ENCODE peak calls at places on chromosomes 12 and 14, in eight cellular contexts. N is foreskin fibroblast, G is fibroblast of pulmonary artery, B is lung, L is right lobe of liver, E is psoas muscle, A is type B pancreatic cell, Y is lower lobe of right lung. P is an unnamed sample.

GRCh38 chr12:111446044-111446581 is 40.4 kb downstream of the SH2B3 start:
- DNase-seq in N (peak), G (peak), B (no peak), L (peak), E (no peak), A (peak), Y (no peak), P (no peak)

GRCh38 chr12:32765906-32766305 is 10.2 kb upstream of the YARS2 start:
- DNase-seq in N (peak), G (no peak), B (no peak), L (no peak), E (no peak), A (no peak), Y (no peak), P (no peak)

GRCh38 chr14:49768301-49769121 is 558 bp downstream of the KLHDC2 start:
- DNase-seq in N (peak), G (peak), B (peak), L (peak), E (peak), A (no peak), Y (peak), P (peak)

GRCh38 chr14:84686550-84686949 is 843.4 kb upstream of the FLRT2 start:
- DNase-seq in N (no peak), G (peak), B (no peak), L (no peak), E (no peak), A (no peak), Y (no peak), P (no peak)

GRCh38 chr14:75208843-75209242 is 32.4 kb upstream of the TMED10 start:
- DNase-seq in N (no peak), G (no peak), B (no peak), L (no peak), E (no peak), A (no peak), Y (no peak), P (no peak)

GRCh38 chr12:109440851-109441490 is 36.1 kb downstream of the KCTD10 start:
- DNase-seq in N (peak), G (peak), B (no peak), L (no peak), E (no peak), A (no peak), Y (no peak), P (no peak)

GRCh38 chr14:89507521-89507920 is 90.5 kb upstream of the FOXN3 start:
- DNase-seq in N (peak), G (peak), B (no peak), L (no peak), E (no peak), A (no peak), Y (no peak), P (no peak)

GRCh38 chr14:90109858-90110257 is 48.1 kb downstream of the KCNK13 start:
- DNase-seq in N (no peak), G (no peak), B (no peak), L (no peak), E (no peak), A (no peak), Y (no peak), P (no peak)

GRCh38 chr12:65449400-65449799 is 170.9 kb downstream of the MSRB3 start:
- DNase-seq in N (peak), G (peak), B (no peak), L (no peak), E (no peak), A (no peak), Y (no peak), P (no peak)

GRCh38 chr12:85448548-85449139 is 168.6 kb downstream of the ALX1 start:
- DNase-seq in N (peak), G (peak), B (no peak), L (no peak), E (no peak), A (no peak), Y (no peak), P (no peak)

GRCh38 chr14:35534130-35534883 is at the start of gene INSM2:
- DNase-seq in N (peak), G (peak), B (no peak), L (peak), E (peak), A (peak), Y (no peak), P (no peak)

GRCh38 chr12:25254271-25254880 is 3.6 kb upstream of the KRAS start:
- DNase-seq in N (peak), G (no peak), B (no peak), L (no peak), E (no peak), A (no peak), Y (no peak), P (no peak)

GRCh38 chr12:28024231-28024995 is 51.9 kb upstream of the PTHLH start:
- DNase-seq in N (peak), G (peak), B (no peak), L (no peak), E (no peak), A (no peak), Y (no peak), P (no peak)

GRCh38 chr14:95478309-95478708 is 38.1 kb downstream of the SYNE3 start:
- DNase-seq in N (no peak), G (no peak), B (no peak), L (no peak), E (no peak), A (no peak), Y (no peak), P (no peak)

GRCh38 chr12:115464008-115464672 is 780.2 kb upstream of the TBX3 start:
- DNase-seq in N (no peak), G (no peak), B (no peak), L (no peak), E (no peak), A (no peak), Y (no peak), P (no peak)

GRCh38 chr12:18753481-18754117 is 15.7 kb downstream of the CAPZA3 start:
- DNase-seq in N (peak), G (no peak), B (no peak), L (peak), E (no peak), A (no peak), Y (no peak), P (peak)

GRCh38 chr14:59127437-59127732 is 61.1 kb upstream of the DAAM1 start:
- DNase-seq in N (no peak), G (no peak), B (no peak), L (no peak), E (no peak), A (no peak), Y (no peak), P (no peak)
- TF ChIP-seq CTCF in N (no peak), G (no peak), B (no peak), L (no peak), E (no peak), A (no peak), Y (no peak), P (no peak)

GRCh38 chr14:61730756-61731373 is 31.4 kb upstream of the SNAPC1 start:
- DNase-seq in N (peak), G (no peak), B (no peak), L (no peak), E (no peak), A (no peak), Y (no peak), P (no peak)

GRCh38 chr14:61739133-61739532 is 23.1 kb upstream of the SNAPC1 start:
- DNase-seq in N (no peak), G (no peak), B (no peak), L (no peak), E (no peak), A (no peak), Y (no peak), P (no peak)

GRCh38 chr14:61737913-61738312 is 24.3 kb upstream of the SNAPC1 start:
- DNase-seq in N (no peak), G (no peak), B (no peak), L (no peak), E (no peak), A (no peak), Y (no peak), P (no peak)

GRCh38 chr14:61736751-61737150 is 25.5 kb upstream of the SNAPC1 start:
- DNase-seq in N (no peak), G (no peak), B (no peak), L (no peak), E (no peak), A (no peak), Y (no peak), P (no peak)

DNA sequence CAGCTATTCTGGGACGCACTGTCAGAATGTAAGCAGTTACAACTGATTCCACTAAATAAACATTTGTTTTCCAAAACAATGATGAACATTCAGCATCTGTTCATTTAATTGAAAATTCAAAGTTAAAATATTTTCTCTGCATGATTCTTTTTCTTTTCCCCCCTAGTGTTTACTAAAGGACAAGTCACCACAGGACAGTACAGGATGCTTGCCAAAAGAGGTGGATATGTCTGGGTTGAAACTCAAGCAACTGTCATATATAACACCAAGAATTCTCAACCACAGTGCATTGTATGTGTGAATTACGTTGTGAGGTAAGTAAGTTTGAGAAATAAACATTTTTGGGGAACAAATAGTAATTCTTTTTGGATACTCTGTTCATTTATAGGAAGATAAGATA is 28.2 kb upstream of the SNAPC1 start:
- DNase-seq in N (no peak), G (no peak), B (no peak), L (no peak), E (no peak), A (no peak), Y (no peak), P (no peak)
- TF ChIP-seq CTCF in N (no peak), G (peak), B (no peak), L (no peak), E (no peak), A (no peak), Y (no peak), P (no peak)

DNA sequence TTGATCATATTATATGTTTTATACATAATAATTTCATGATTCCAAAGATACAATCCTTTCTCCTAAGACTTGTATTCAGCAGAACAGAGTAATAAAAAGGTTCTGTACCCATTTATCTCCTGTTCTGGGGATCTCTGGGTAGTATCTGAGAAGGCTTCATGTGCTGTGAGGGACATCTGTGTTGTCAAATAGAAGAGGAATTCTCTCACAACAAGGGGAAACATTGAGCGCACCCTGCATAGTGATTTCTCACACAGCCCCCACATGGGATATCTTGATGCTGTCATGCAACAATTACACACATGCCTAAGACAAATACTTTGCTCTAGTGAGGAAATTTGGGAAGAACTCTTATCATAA is 101.8 kb upstream of the ATF1 start:
- DNase-seq in N (no peak), G (peak), B (no peak), L (no peak), E (no peak), A (no peak), Y (no peak), P (no peak)
- TF ChIP-seq CTCF in N (no peak), G (no peak), B (no peak), L (no peak), E (no peak), A (no peak), Y (no peak), P (no peak)

GRCh38 chr12:50220357-50221061 is 53.3 kb upstream of the CERS5 start:
- DNase-seq in N (peak), G (peak), B (no peak), L (no peak), E (no peak), A (no peak), Y (no peak), P (no peak)

GRCh38 chr12:50224026-50224692 is 57.0 kb upstream of the CERS5 start:
- DNase-seq in N (peak), G (peak), B (peak), L (no peak), E (no peak), A (no peak), Y (no peak), P (no peak)

GRCh38 chr12:50221228-50222008 is 54.2 kb upstream of the CERS5 start:
- DNase-seq in N (peak), G (peak), B (no peak), L (no peak), E (no peak), A (no peak), Y (no peak), P (no peak)

GRCh38 chr12:50219544-50219943 is 52.4 kb upstream of the CERS5 start:
- DNase-seq in N (no peak), G (no peak), B (no peak), L (no peak), E (no peak), A (no peak), Y (no peak), P (no peak)

GRCh38 chr12:50222275-50222783 is 55.2 kb upstream of the CERS5 start:
- DNase-seq in N (peak), G (peak), B (peak), L (no peak), E (no peak), A (peak), Y (no peak), P (peak)
- TF ChIP-seq CTCF in N (peak), G (peak), B (no peak), L (peak), E (peak), A (peak), Y (peak), P (peak)

GRCh38 chr14:102982852-102983470 is 60.5 kb downstream of the AMN start:
- DNase-seq in N (no peak), G (no peak), B (no peak), L (no peak), E (no peak), A (no peak), Y (no peak), P (no peak)
- TF ChIP-seq CTCF in N (no peak), G (no peak), B (no peak), L (no peak), E (no peak), A (peak), Y (no peak), P (no peak)

DNA sequence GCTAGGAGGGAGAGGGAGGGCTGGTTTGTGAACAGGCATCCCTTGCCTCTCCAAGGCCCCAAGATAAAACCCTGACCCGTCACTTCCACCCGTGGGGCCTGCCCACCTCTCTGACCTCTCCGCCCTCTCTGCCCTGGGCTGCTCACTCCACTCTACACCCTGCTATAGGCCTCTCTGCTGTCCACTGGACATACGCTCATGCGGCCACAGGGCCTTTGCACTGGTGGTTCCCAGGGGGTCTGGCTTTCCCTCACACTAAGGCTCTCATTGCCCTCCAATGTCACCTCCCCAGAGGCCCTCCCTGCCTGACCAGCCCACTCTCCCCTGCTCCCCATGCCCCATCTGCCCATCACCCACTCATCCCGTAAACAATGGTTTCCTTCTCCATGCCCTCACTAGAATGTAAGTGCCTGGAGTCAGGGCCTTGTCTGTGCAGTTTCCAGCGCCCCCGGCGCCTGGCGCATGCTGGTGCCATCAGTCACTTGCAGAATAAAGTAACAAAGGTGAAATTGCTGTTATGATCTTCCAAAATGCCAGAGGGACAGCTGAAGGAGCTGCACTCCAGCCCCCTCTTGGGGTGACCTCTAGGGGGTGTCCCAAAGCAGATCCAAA is 73.6 kb downstream of the RFLNA start:
- DNase-seq in N (no peak), G (no peak), B (no peak), L (no peak), E (no peak), A (no peak), Y (no peak), P (no peak)
- TF ChIP-seq CTCF in N (no peak), G (peak), B (no peak), L (no peak), E (no peak), A (peak), Y (no peak), P (no peak)

P was measured in left ventricle myocardium inferior.